ENCODE peak calls at places on chromosomes 16 and 17, in ten cellular contexts. L, S, M, B, U, X, C, F, W and T are unnamed samples.
A peak's percentile ranks its signal among the peaks of the same experiment; 100 is the strongest.

GRCh38 chr17:42436401-42436800 is 13.3 kb upstream of the CAVIN1 start:
- DNase-seq in X (peak; percentile 98), L (peak; percentile 82), U (peak; percentile 68), F (no peak), W (peak; percentile 94), M (peak; percentile 84), C (no peak), S (no peak), B (no peak), T (peak; percentile 100)

GRCh38 chr17:32810690-32811089 is 66.2 kb downstream of the MYO1D start:
- DNase-seq in B (no peak), W (no peak), U (no peak), C (no peak), F (no peak), L (no peak), X (no peak), M (no peak), S (no peak), T (no peak)

GRCh38 chr17:41689497-41690299 is 1.0 kb downstream of the EIF1 start:
- DNase-seq in W (no peak), L (no peak), M (no peak), F (peak; percentile 33), U (no peak), X (peak; percentile 78), B (no peak), C (peak; percentile 49), S (peak; percentile 64), T (peak; percentile 71)

GRCh38 chr17:79784353-79785016 is 6.5 kb downstream of the CBX2 start:
- DNase-seq in L (no peak), W (no peak), B (no peak), U (no peak), M (no peak), F (no peak), S (no peak), C (no peak), X (no peak), T (no peak)

GRCh38 chr17:1147664-1148063 is 32.1 kb downstream of the ABR start:
- DNase-seq in U (no peak), F (peak; percentile 56), M (no peak), S (peak; percentile 13), L (no peak), B (no peak), W (no peak), X (peak; percentile 62), C (no peak), T (peak; percentile 56)

GRCh38 chr17:65231086-65231485 is 93.9 kb downstream of the RGS9 start:
- DNase-seq in C (no peak), M (no peak), S (no peak), X (no peak), L (no peak), F (no peak), W (no peak), B (no peak), U (no peak), T (no peak)

GRCh38 chr16:88809068-88809675 is 2.6 kb downstream of the APRT start:
- DNase-seq in C (no peak), B (no peak), S (no peak), M (no peak), W (no peak), X (no peak), F (no peak), L (no peak), U (no peak), T (no peak)

GRCh38 chr16:47258874-47259461 is 115.2 kb upstream of the NETO2 start:
- DNase-seq in B (no peak), L (peak; percentile 15), X (peak; percentile 27), W (peak; percentile 2), C (no peak), M (no peak), S (peak; percentile 18), U (no peak), F (no peak), T (peak; percentile 37)

GRCh38 chr17:8453326-8453725 is 17.6 kb downstream of the NDEL1 start:
- DNase-seq in F (no peak), W (no peak), L (no peak), S (no peak), B (no peak), X (no peak), C (no peak), U (no peak), M (no peak), T (no peak)

GRCh38 chr17:18186271-18186982 is 2.8 kb downstream of the ALKBH5 start:
- DNase-seq in M (no peak), X (peak; percentile 83), S (no peak), F (no peak), C (no peak), U (no peak), B (no peak), L (no peak), W (no peak), T (peak; percentile 76)

GRCh38 chr17:39794249-39794970 is 56.7 kb downstream of the GRB7 start:
- DNase-seq in M (no peak), B (no peak), C (no peak), L (no peak), U (no peak), X (no peak), S (peak; percentile 32), W (no peak), F (no peak), T (no peak)

GRCh38 chr17:66365204-66365524 is 62.8 kb downstream of the PRKCA start:
- DNase-seq in U (no peak), F (no peak), L (no peak), S (no peak), C (no peak), W (no peak), X (no peak), M (no peak), B (no peak), T (no peak)

GRCh38 chr17:7393613-7394451 is 493 bp downstream of the PLSCR3 start:
- DNase-seq in C (peak; percentile 72), L (no peak), B (no peak), M (no peak), U (no peak), W (no peak), X (no peak), S (peak; percentile 49), F (no peak), T (no peak)

GRCh38 chr17:78771758-78772382 is 10.2 kb downstream of the CYTH1 start:
- DNase-seq in W (no peak), X (no peak), C (no peak), S (no peak), L (no peak), F (no peak), U (no peak), B (no peak), M (no peak), T (no peak)

GRCh38 chr16:68286153-68287074 is 22.1 kb downstream of the SLC7A6 start:
- DNase-seq in C (no peak), U (no peak), F (no peak), B (no peak), W (no peak), L (no peak), X (no peak), M (no peak), S (peak; percentile 70), T (no peak)

GRCh38 chr17:34579017-34579946 is at the start of gene TMEM132E:
- DNase-seq in F (peak; percentile 46), W (no peak), X (peak; percentile 13), M (peak; percentile 63), C (no peak), S (no peak), B (peak; percentile 14), L (no peak), U (peak; percentile 43), T (no peak)

GRCh38 chr16:67393111-67393789 is at the start of gene TPPP3:
- DNase-seq in C (peak; percentile 48), M (peak; percentile 91), X (peak; percentile 85), B (peak; percentile 53), F (no peak), W (no peak), U (peak; percentile 92), S (no peak), L (no peak), T (peak; percentile 76)

GRCh38 chr17:58005728-58006562 is 1.1 kb downstream of the SRSF1 start:
- DNase-seq in B (no peak), S (no peak), U (no peak), L (no peak), F (peak; percentile 40), M (no peak), W (no peak), X (no peak), C (no peak), T (no peak)
- TF ChIP-seq CTCF in B (no peak), S (no peak), U (no peak), L (no peak), F (no peak), M (no peak), W (no peak), X (no peak), C (no peak), T (no peak)

DNA sequence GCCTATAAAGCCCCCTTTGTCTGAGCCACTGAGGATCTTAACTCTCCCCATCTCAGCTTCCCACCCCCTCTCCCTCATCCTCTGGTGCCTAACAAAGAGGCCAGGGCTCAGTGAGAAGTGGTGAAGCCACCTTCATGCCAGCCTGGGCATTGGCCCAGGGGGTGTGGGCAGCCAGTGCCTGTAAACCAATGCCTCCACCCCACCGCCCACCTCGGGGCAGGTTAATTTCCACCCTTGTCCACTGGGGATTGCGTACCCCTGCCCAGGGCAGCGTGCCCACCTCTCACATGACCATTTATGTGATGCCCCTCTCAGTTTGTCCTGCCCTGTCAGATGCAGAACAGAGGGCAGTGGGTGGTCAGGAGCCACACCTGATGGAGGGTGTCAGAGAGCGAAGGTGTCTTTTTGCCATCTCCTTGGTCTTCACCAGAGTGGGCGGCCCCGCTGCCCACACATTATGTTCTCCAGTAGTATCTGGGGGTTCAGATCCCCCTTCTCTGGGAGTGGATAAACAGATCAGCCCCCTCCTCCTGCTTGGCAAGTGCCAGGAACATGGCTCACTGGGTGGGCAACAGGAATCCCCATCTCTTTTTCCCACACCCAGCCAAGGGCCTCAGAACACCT is 10.1 kb upstream of the ARHGAP23 start:
- DNase-seq in B (no peak), X (no peak), S (no peak), M (no peak), L (no peak), F (no peak), C (no peak), W (no peak), U (no peak), T (no peak)
- H3K4me3 ChIP-seq in B (peak overlapping the region; percentile 68), X (no peak overlapping the region), S (no peak overlapping the region), M (no peak overlapping the region), L (no peak overlapping the region), F (no peak overlapping the region), C (no peak overlapping the region), W (no peak overlapping the region), U (no peak overlapping the region), T (no peak overlapping the region)

DNA sequence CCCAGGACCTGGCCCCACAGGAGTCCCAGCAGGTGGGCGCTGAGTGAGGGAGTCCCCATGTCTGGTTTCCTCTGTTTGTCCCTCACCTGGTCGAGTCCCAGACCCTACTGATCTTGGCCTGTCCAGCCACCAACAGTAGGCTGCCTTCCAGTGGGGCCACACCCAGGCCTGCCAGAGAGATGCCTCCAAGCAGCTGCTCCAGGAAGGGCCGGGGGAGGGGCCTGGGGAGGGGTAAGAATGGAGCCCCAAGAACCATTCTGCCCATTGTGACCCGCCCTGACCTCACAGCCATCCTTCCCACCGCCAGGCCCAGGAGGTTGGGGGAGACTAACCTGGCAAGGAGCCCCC is 736 bp downstream of the SPATA20 start:
- DNase-seq in L (no peak), C (no peak), W (no peak), S (no peak), X (no peak), U (no peak), B (no peak), M (no peak), F (no peak), T (no peak)
- TF ChIP-seq CTCF in L (no peak), C (no peak), W (no peak), S (no peak), X (no peak), U (no peak), B (no peak), M (no peak), F (no peak), T (no peak)

GRCh38 chr17:4945176-4945943 is 3.0 kb downstream of the PFN1 start:
- DNase-seq in W (peak; percentile 75), F (peak; percentile 47), B (no peak), C (peak; percentile 70), L (peak; percentile 81), M (peak; percentile 93), S (peak; percentile 62), X (peak; percentile 88), U (peak; percentile 67), T (peak; percentile 94)
- H3K4me3 ChIP-seq in W (peak overlapping the region; percentile 99), F (no peak overlapping the region), B (peak overlapping the region; percentile 76), C (peak overlapping the region; percentile 58), L (peak overlapping the region; percentile 97), M (no peak overlapping the region), S (no peak overlapping the region), X (peak overlapping the region; percentile 98), U (no peak overlapping the region), T (peak overlapping the region; percentile 90)